ENCODE peak calls at places on chromosome 16, in seven cellular contexts. Z is HEK293T; Y is sigmoid colon; S is A172; V is glutamatergic neuron; R is activated naive CD4-positive, alpha-beta T cell; F is Daoy. N is an unnamed sample.

GRCh38 chr16:28845173-28846079 is 722 bp downstream of the TUFM start:
- DNase-seq in R (no peak), Y (no peak), S (peak), Z (peak), V (no peak), F (peak), N (no peak)

GRCh38 chr16:79061199-79061598 is 539.3 kb downstream of the MAF start:
- DNase-seq in S (no peak), Y (no peak), Z (no peak), F (no peak), V (no peak), R (no peak), N (no peak)

GRCh38 chr16:85514601-85515318 is 98.4 kb upstream of the GSE1 start:
- DNase-seq in S (peak), Z (no peak), F (peak), Y (peak), R (no peak), V (no peak), N (peak)

GRCh38 chr16:17108596-17108995 is 362.2 kb downstream of the XYLT1 start:
- DNase-seq in V (no peak), S (no peak), F (no peak), Z (no peak), R (no peak), Y (no peak), N (no peak)

GRCh38 chr16:74309789-74310781 is 13.5 kb downstream of the PSMD7 start:
- DNase-seq in Z (peak), F (peak), R (no peak), S (peak), V (no peak), Y (no peak), N (peak)

GRCh38 chr16:48231675-48232214 is 12.4 kb upstream of the LONP2 start:
- DNase-seq in R (peak), F (peak), S (peak), Y (no peak), Z (peak), V (peak), N (peak)

GRCh38 chr16:69709456-69710084 is 16.8 kb downstream of the NQO1 start:
- DNase-seq in F (peak), V (no peak), Z (peak), Y (no peak), S (peak), R (no peak), N (peak)

GRCh38 chr16:47519543-47519942 is 58.4 kb downstream of the PHKB start:
- DNase-seq in R (no peak), Y (no peak), Z (no peak), F (no peak), S (no peak), V (no peak), N (no peak)

GRCh38 chr16:74759564-74759963 is 15.1 kb downstream of the FA2H start:
- DNase-seq in S (no peak), Y (no peak), R (no peak), Z (no peak), F (no peak), V (no peak), N (no peak)

GRCh38 chr16:14347706-14348105 is 276.6 kb downstream of the MRTFB start:
- DNase-seq in V (no peak), Y (no peak), F (no peak), S (no peak), Z (no peak), R (no peak), N (no peak)

GRCh38 chr16:28108590-28109247 is 45.2 kb upstream of the GSG1L start:
- DNase-seq in V (no peak), F (no peak), R (no peak), S (no peak), Z (no peak), Y (no peak), N (no peak)

GRCh38 chr16:637081-638018 is 1.2 kb upstream of the METTL26 start:
- DNase-seq in V (peak), F (peak), R (peak), Y (peak), S (no peak), Z (peak), N (no peak)

GRCh38 chr16:84608281-84608680 is 9.6 kb downstream of the COTL1 start:
- DNase-seq in V (no peak), Z (no peak), R (no peak), S (no peak), Y (no peak), F (no peak), N (no peak)

GRCh38 chr16:11129378-11129781 is 126.6 kb downstream of the SOCS1 start:
- DNase-seq in F (no peak), V (no peak), Y (peak), Z (no peak), S (no peak), R (no peak), N (no peak)

GRCh38 chr16:27374231-27374793 is 27.7 kb upstream of the IL21R start:
- DNase-seq in V (no peak), F (no peak), S (no peak), R (no peak), Y (no peak), Z (no peak), N (no peak)

GRCh38 chr16:1542533-1542932 is 9.1 kb downstream of the TMEM204 start:
- DNase-seq in S (no peak), R (no peak), F (no peak), Y (no peak), Z (no peak), V (no peak), N (no peak)

GRCh38 chr16:54356391-54356790 is 69.8 kb upstream of the IRX3 start:
- DNase-seq in F (no peak), R (no peak), V (no peak), Z (no peak), S (no peak), Y (no peak), N (no peak)

GRCh38 chr16:9123401-9123800 is 32.0 kb downstream of the HAPSTR1 start:
- DNase-seq in R (no peak), F (no peak), V (no peak), Y (peak), S (no peak), Z (no peak), N (no peak)

GRCh38 chr16:57153841-57154240 is 32.0 kb downstream of the PSME3IP1 start:
- DNase-seq in R (no peak), V (no peak), Y (peak), F (no peak), S (no peak), Z (no peak), N (no peak)

GRCh38 chr16:71687853-71688252 is 36.6 kb downstream of the PHLPP2 start:
- DNase-seq in Z (no peak), Y (no peak), F (no peak), V (no peak), S (no peak), R (no peak), N (no peak)

GRCh38 chr16:60905806-60906205 is 1130.4 kb downstream of the CDH8 start:
- DNase-seq in S (no peak), Y (no peak), Z (no peak), R (no peak), V (no peak), F (no peak), N (peak)

GRCh38 chr16:77863250-77863649 is 74.9 kb downstream of the VAT1L start:
- DNase-seq in R (no peak), F (no peak), Z (no peak), V (no peak), S (no peak), Y (no peak), N (no peak)

GRCh38 chr16:17940584-17940983 is 396.0 kb downstream of the NPIPA8 start:
- DNase-seq in F (no peak), V (no peak), S (no peak), R (no peak), Z (no peak), Y (no peak), N (no peak)

GRCh38 chr16:30077656-30078055 is 1.9 kb downstream of the PPP4C start:
- DNase-seq in R (no peak), Y (no peak), F (no peak), V (no peak), Z (no peak), S (no peak), N (no peak)

GRCh38 chr16:65449526-65449925 is 327.7 kb upstream of the CDH11 start:
- DNase-seq in S (no peak), Z (no peak), Y (no peak), R (no peak), F (no peak), V (no peak), N (no peak)

GRCh38 chr16:89484923-89485679 is 5.3 kb downstream of the ANKRD11 start:
- DNase-seq in Y (no peak), S (no peak), F (no peak), Z (no peak), R (no peak), V (peak), N (no peak)

GRCh38 chr16:22353188-22353919 is 21.1 kb downstream of the CDR2 start:
- DNase-seq in R (no peak), V (no peak), F (peak), Z (no peak), Y (no peak), S (peak), N (no peak)

GRCh38 chr16:50908468-50908867 is 166.6 kb downstream of the CYLD start:
- DNase-seq in Z (no peak), V (no peak), F (no peak), Y (no peak), S (no peak), R (no peak), N (no peak)

GRCh38 chr16:71214771-71215381 is 15.6 kb downstream of the HYDIN start:
- DNase-seq in Z (no peak), F (no peak), R (no peak), Y (no peak), S (peak), V (no peak), N (no peak)

GRCh38 chr16:77437859-77438258 is 3.0 kb upstream of the ADAMTS18 start:
- DNase-seq in V (no peak), Z (no peak), Y (no peak), S (no peak), R (no peak), F (no peak), N (peak)

GRCh38 chr16:23557779-23558330 is 328 bp downstream of the UBFD1 start:
- DNase-seq in R (peak), Y (peak), F (no peak), Z (peak), S (peak), V (peak), N (no peak)

GRCh38 chr16:85384831-85385462 is 228.2 kb upstream of the GSE1 start:
- DNase-seq in Y (peak), Z (no peak), V (peak), F (no peak), S (no peak), R (no peak), N (no peak)